ENCODE peak calls at places on chromosomes 2 and 18, in seven cellular contexts. H is stimulated activated CD8-positive, alpha-beta memory T cell treated with anti-CD3 and anti-CD28 coated beads, Interleukin-4, amount 100 ng/mL, for 1 hour; W is aorta; X is T-helper 1 cell; J is activated effector memory CD4-positive, alpha-beta T cell treated with Interleukin-2 at 50 U/mL for 16 hours; L is T-cell; S is T follicular helper cell. Z is an unnamed sample.

GRCh38 chr2:39437522-39438296 is 624 bp upstream of the MAP4K3 start:
- DNase-seq in L (peak), H (no peak), W (peak), X (peak), S (peak), J (peak), Z (peak)

GRCh38 chr18:39305756-39306155 is 1740.2 kb upstream of the CELF4 start:
- DNase-seq in S (no peak), X (no peak), L (no peak), H (no peak), J (no peak), W (no peak), Z (no peak)

GRCh38 chr2:235596272-235596671 is 102.4 kb downstream of the AGAP1 start:
- DNase-seq in W (no peak), L (no peak), J (no peak), X (no peak), H (no peak), S (no peak), Z (no peak)

GRCh38 chr2:100894531-100895156 is 74.7 kb downstream of the NPAS2 start:
- DNase-seq in H (no peak), W (no peak), J (no peak), X (no peak), S (no peak), L (no peak), Z (no peak)

GRCh38 chr18:29078272-29078671 is 901.3 kb upstream of the CDH2 start:
- DNase-seq in H (no peak), X (no peak), S (no peak), W (no peak), J (no peak), L (no peak), Z (no peak)

GRCh38 chr2:219871396-219871795 is 244.0 kb downstream of the SLC4A3 start:
- DNase-seq in L (no peak), H (no peak), J (no peak), W (no peak), X (no peak), S (no peak), Z (no peak)

GRCh38 chr2:140199312-140199711 is 1419.1 kb upstream of the NXPH2 start:
- DNase-seq in J (no peak), L (no peak), W (no peak), X (no peak), S (no peak), H (no peak), Z (no peak)

GRCh38 chr18:2508678-2509077 is 62.6 kb downstream of the METTL4 start:
- DNase-seq in S (no peak), X (no peak), J (no peak), H (no peak), L (no peak), W (no peak), Z (no peak)

GRCh38 chr2:44713170-44713569 is 228.3 kb upstream of the SIX3 start:
- DNase-seq in H (no peak), J (no peak), W (no peak), L (no peak), X (no peak), S (no peak), Z (no peak)

GRCh38 chr18:44320619-44321460 is 359.8 kb upstream of the SETBP1 start:
- DNase-seq in J (no peak), X (no peak), L (no peak), S (no peak), W (no peak), H (no peak), Z (no peak)

GRCh38 chr2:164843346-164843841 is 1.8 kb upstream of the COBLL1 start:
- DNase-seq in W (no peak), H (no peak), J (no peak), S (no peak), X (no peak), L (no peak), Z (no peak)

GRCh38 chr2:120861576-120862191 is 126.0 kb downstream of the GLI2 start:
- DNase-seq in S (no peak), J (no peak), H (no peak), X (no peak), W (no peak), L (no peak), Z (no peak)

GRCh38 chr2:83471708-83472107 is 987.4 kb downstream of the SUCLG1 start:
- DNase-seq in X (no peak), W (no peak), J (no peak), L (no peak), H (no peak), S (no peak), Z (no peak)

GRCh38 chr18:79956276-79956675 is 4.8 kb upstream of the SLC66A2 start:
- DNase-seq in J (no peak), X (no peak), L (no peak), S (no peak), H (no peak), W (no peak), Z (no peak)

GRCh38 chr2:112848833-112849232 is 12.3 kb upstream of the IL1B start:
- DNase-seq in L (no peak), S (no peak), X (no peak), J (no peak), W (no peak), H (no peak), Z (no peak)

GRCh38 chr18:52394602-52395001 is 54.6 kb downstream of the DCC start:
- DNase-seq in S (no peak), X (no peak), W (no peak), H (no peak), L (no peak), J (no peak), Z (no peak)

GRCh38 chr2:179233626-179234430 is 30.8 kb downstream of the SESTD1 start:
- DNase-seq in S (no peak), J (no peak), H (no peak), X (no peak), W (no peak), L (no peak), Z (no peak)

GRCh38 chr2:69345434-69345833 is 41.6 kb downstream of the GFPT1 start:
- DNase-seq in J (no peak), X (peak), S (no peak), L (no peak), H (no peak), W (no peak), Z (no peak)

GRCh38 chr2:238061310-238062202 is 755 bp downstream of the SCLY start:
- DNase-seq in H (no peak), L (no peak), W (no peak), X (peak), S (no peak), J (no peak), Z (peak)

GRCh38 chr2:142462291-142462690 is 331.5 kb upstream of the LRP1B start:
- DNase-seq in H (no peak), X (no peak), S (no peak), J (no peak), L (no peak), W (no peak), Z (no peak)

GRCh38 chr18:69585696-69586095 is 185.0 kb downstream of the DOK6 start:
- DNase-seq in X (no peak), W (no peak), L (no peak), J (no peak), H (no peak), S (no peak), Z (no peak)

GRCh38 chr2:102891261-102891660 is 129.4 kb downstream of the TMEM182 start:
- DNase-seq in J (no peak), S (no peak), H (no peak), W (no peak), X (no peak), L (no peak), Z (no peak)

GRCh38 chr2:17748745-17749144 is 4.9 kb downstream of the SMC6 start:
- DNase-seq in W (no peak), S (no peak), H (no peak), J (no peak), L (no peak), X (no peak), Z (no peak)

GRCh38 chr2:229050063-229050635 is 220.9 kb downstream of the PID1 start:
- DNase-seq in L (no peak), W (no peak), H (no peak), X (no peak), S (no peak), J (no peak), Z (no peak)

GRCh38 chr2:13611939-13612338 is 895.2 kb downstream of the TRIB2 start:
- DNase-seq in L (no peak), X (no peak), S (no peak), H (no peak), J (no peak), W (no peak), Z (no peak)

GRCh38 chr18:50970006-50970405 is 2.2 kb downstream of the ELAC1 start:
- DNase-seq in X (no peak), J (no peak), L (no peak), S (no peak), W (no peak), H (no peak), Z (no peak)

GRCh38 chr2:46970334-46971288 is 55.0 kb upstream of the MCFD2 start:
- DNase-seq in L (no peak), J (no peak), W (peak), S (no peak), H (no peak), X (no peak), Z (no peak)

GRCh38 chr2:29064746-29065478 is 9.4 kb downstream of the PCARE start:
- DNase-seq in W (no peak), L (no peak), S (no peak), J (no peak), X (no peak), H (no peak), Z (no peak)

GRCh38 chr2:128105072-128105471 is 14.1 kb downstream of the UGGT1 start:
- DNase-seq in J (no peak), S (no peak), W (no peak), H (no peak), L (no peak), X (no peak), Z (no peak)

GRCh38 chr2:171289938-171290480 is 129.3 kb upstream of the TLK1 start:
- DNase-seq in H (no peak), J (no peak), X (no peak), W (no peak), L (no peak), S (no peak), Z (no peak)

GRCh38 chr2:159562248-159562647 is 54.1 kb downstream of the BAZ2B start:
- DNase-seq in J (no peak), W (no peak), S (no peak), L (no peak), H (no peak), X (no peak), Z (no peak)

GRCh38 chr2:112958428-112959108 is 19.2 kb upstream of the IL36G start:
- DNase-seq in X (peak), W (no peak), J (no peak), H (no peak), S (no peak), L (peak), Z (peak)

GRCh38 chr2:72483346-72483745 is 335.7 kb upstream of the CYP26B1 start:
- DNase-seq in L (no peak), W (no peak), X (no peak), H (no peak), S (no peak), J (no peak), Z (no peak)

GRCh38 chr2:199303814-199304213 is 153.9 kb downstream of the SATB2 start:
- DNase-seq in H (no peak), J (no peak), W (peak), L (no peak), S (no peak), X (no peak), Z (no peak)

GRCh38 chr2:150296795-150297546 is 190.5 kb downstream of the RND3 start:
- DNase-seq in S (no peak), W (no peak), L (no peak), J (no peak), H (no peak), X (no peak), Z (no peak)

GRCh38 chr18:62954341-62954740 is 239.0 kb downstream of the PHLPP1 start:
- DNase-seq in H (no peak), S (no peak), X (peak), W (no peak), J (no peak), L (no peak), Z (no peak)

GRCh38 chr2:55973673-55974072 is 50.1 kb upstream of the EFEMP1 start:
- DNase-seq in H (no peak), S (no peak), L (no peak), X (no peak), W (no peak), J (no peak), Z (no peak)

GRCh38 chr2:64825831-64826496 is 163.2 kb upstream of the SLC1A4 start:
- DNase-seq in W (no peak), L (no peak), S (no peak), H (no peak), X (no peak), J (no peak), Z (no peak)